ENCODE peak calls at places on chromosomes 3 and 15, in six cellular contexts. R is IMR-90, D is neuronal stem cell, Q is H9, T is H1, O is mesenchymal stem cell. G is an unnamed sample.

GRCh38 chr3:123414958-123415792 is 33.7 kb downstream of the ADCY5 start:
- DNase-seq in R (no peak), D (no peak), Q (no peak), T (no peak), O (no peak), G (no peak)

GRCh38 chr3:94811836-94812235 is 749.0 kb downstream of the NSUN3 start:
- DNase-seq in R (no peak), D (no peak), Q (no peak), T (no peak), O (no peak), G (no peak)

GRCh38 chr3:53286727-53287412 is 31.0 kb upstream of the TKT start:
- DNase-seq in R (peak), D (no peak), Q (peak), T (no peak), O (peak), G (peak)

GRCh38 chr3:71784201-71784913 is 591 bp downstream of the PROK2 start:
- DNase-seq in R (no peak), D (peak), Q (no peak), T (no peak), O (no peak), G (no peak)

GRCh38 chr15:88656760-88657221 is 18.0 kb downstream of the ISG20 start:
- DNase-seq in R (no peak), D (no peak), Q (no peak), T (no peak), O (no peak), G (no peak)

GRCh38 chr15:87877114-87877810 is 379.3 kb downstream of the NTRK3 start:
- DNase-seq in R (peak), D (no peak), Q (no peak), T (no peak), O (peak), G (peak)

GRCh38 chr3:171351676-171352075 is 108.5 kb downstream of the TNIK start:
- DNase-seq in R (peak), D (no peak), Q (no peak), T (no peak), O (peak), G (no peak)

GRCh38 chr15:70880781-70881180 is 11.5 kb downstream of the THAP10 start:
- DNase-seq in R (peak), D (no peak), Q (no peak), T (no peak), O (no peak), G (no peak)

GRCh38 chr3:53223541-53223966 is 32.3 kb downstream of the TKT start:
- DNase-seq in R (no peak), D (no peak), Q (no peak), T (no peak), O (no peak), G (no peak)

GRCh38 chr3:102032491-102033383 is 183.4 kb downstream of the NFKBIZ start:
- DNase-seq in R (no peak), D (no peak), Q (no peak), T (no peak), O (no peak), G (no peak)

GRCh38 chr15:34246276-34247010 is 21.6 kb downstream of the EMC4 start:
- DNase-seq in R (peak), D (no peak), Q (no peak), T (no peak), O (no peak), G (no peak)

GRCh38 chr3:154956815-154957214 is 123.3 kb upstream of the MME start:
- DNase-seq in R (no peak), D (no peak), Q (no peak), T (no peak), O (no peak), G (no peak)

GRCh38 chr15:30991301-30992072 is at the start of gene MTMR10:
- DNase-seq in R (peak), D (peak), Q (peak), T (peak), O (peak), G (peak)

GRCh38 chr3:168398371-168399030 is 302.8 kb upstream of the GOLIM4 start:
- DNase-seq in R (peak), D (no peak), Q (no peak), T (no peak), O (peak), G (no peak)

GRCh38 chr15:90209591-90209990 is 8.5 kb downstream of the SEMA4B start:
- DNase-seq in R (no peak), D (no peak), Q (no peak), T (no peak), O (no peak), G (no peak)

GRCh38 chr15:74531144-74531811 is 9.7 kb upstream of the ARID3B start:
- DNase-seq in R (peak), D (no peak), Q (peak), T (no peak), O (peak), G (peak)

GRCh38 chr3:174100744-174101143 is 703.2 kb downstream of the NLGN1 start:
- DNase-seq in R (peak), D (no peak), Q (no peak), T (no peak), O (no peak), G (no peak)

GRCh38 chr15:56369234-56369633 is 4.0 kb downstream of the TEX9 start:
- DNase-seq in R (no peak), D (no peak), Q (no peak), T (no peak), O (no peak), G (no peak)

GRCh38 chr15:33086500-33087141 is 107.9 kb downstream of the FMN1 start:
- DNase-seq in R (peak), D (no peak), Q (no peak), T (no peak), O (peak), G (peak)

GRCh38 chr3:244041-244440 is 47.5 kb downstream of the CHL1 start:
- DNase-seq in R (peak), D (no peak), Q (no peak), T (no peak), O (no peak), G (no peak)

GRCh38 chr15:51621917-51622268 is 678 bp downstream of the DMXL2 start:
- DNase-seq in R (peak), D (peak), Q (peak), T (no peak), O (peak), G (peak)

GRCh38 chr15:90075420-90076289 is 26.6 kb downstream of the IDH2 start:
- DNase-seq in R (no peak), D (no peak), Q (peak), T (no peak), O (no peak), G (peak)

GRCh38 chr15:64216722-64217428 is 54.1 kb upstream of the PPIB start:
- DNase-seq in R (no peak), D (no peak), Q (no peak), T (no peak), O (no peak), G (no peak)

GRCh38 chr15:53833134-53833624 is 73.7 kb upstream of the WDR72 start:
- DNase-seq in R (peak), D (no peak), Q (no peak), T (no peak), O (no peak), G (peak)

GRCh38 chr3:46228259-46229222 is 13.7 kb upstream of the CCR3 start:
- DNase-seq in R (peak), D (no peak), Q (no peak), T (no peak), O (peak), G (no peak)

GRCh38 chr15:80161473-80162016 is 8.7 kb downstream of the FAH start:
- DNase-seq in R (no peak), D (no peak), Q (no peak), T (no peak), O (no peak), G (no peak)

GRCh38 chr15:88113909-88114308 is 142.6 kb downstream of the NTRK3 start:
- DNase-seq in R (no peak), D (no peak), Q (no peak), T (no peak), O (no peak), G (no peak)

GRCh38 chr3:171387047-171387446 is 73.2 kb downstream of the TNIK start:
- DNase-seq in R (no peak), D (no peak), Q (no peak), T (no peak), O (no peak), G (no peak)

GRCh38 chr3:55203006-55203405 is 275.1 kb upstream of the LRTM1 start:
- DNase-seq in R (peak), D (no peak), Q (no peak), T (no peak), O (peak), G (peak)

GRCh38 chr3:73498764-73499622 is 125.7 kb downstream of the PDZRN3 start:
- DNase-seq in R (peak), D (no peak), Q (no peak), T (no peak), O (no peak), G (no peak)

GRCh38 chr3:25262322-25262721 is 165.7 kb upstream of the RARB start:
- DNase-seq in R (no peak), D (no peak), Q (no peak), T (no peak), O (no peak), G (no peak)

GRCh38 chr3:78604328-78604727 is 1163.5 kb downstream of the ROBO1 start:
- DNase-seq in R (peak), D (no peak), Q (no peak), T (no peak), O (peak), G (no peak)

GRCh38 chr3:112497897-112498548 is 1.2 kb downstream of the BTLA start:
- DNase-seq in R (no peak), D (no peak), Q (no peak), T (no peak), O (no peak), G (no peak)

GRCh38 chr3:112499328-112499727 is at the start of gene BTLA:
- DNase-seq in R (no peak), D (no peak), Q (no peak), T (no peak), O (no peak), G (no peak)

GRCh38 chr3:112500621-112501020 is 1.3 kb upstream of the BTLA start:
- DNase-seq in R (no peak), D (peak), Q (no peak), T (no peak), O (no peak), G (no peak)

GRCh38 chr3:112496368-112497067 is 2.8 kb downstream of the BTLA start:
- DNase-seq in R (no peak), D (no peak), Q (no peak), T (no peak), O (no peak), G (no peak)

GRCh38 chr3:112498916-112499315 is 356 bp downstream of the BTLA start:
- DNase-seq in R (no peak), D (no peak), Q (no peak), T (no peak), O (no peak), G (no peak)
- H2BK15ac ChIP-seq in R (no peak), D (no peak), Q (no peak), T (no peak), O (no peak), G (no peak)

GRCh38 chr3:29313981-29314726 is 33.3 kb downstream of the RBMS3 start:
- DNase-seq in R (no peak), D (no peak), Q (no peak), T (no peak), O (no peak), G (no peak)

GRCh38 chr3:29307229-29307796 is 26.4 kb downstream of the RBMS3 start:
- DNase-seq in R (peak), D (no peak), Q (no peak), T (no peak), O (peak), G (no peak)

GRCh38 chr3:29313074-29313473 is 32.2 kb downstream of the RBMS3 start:
- DNase-seq in R (peak), D (no peak), Q (no peak), T (no peak), O (no peak), G (no peak)

GRCh38 chr3:29311805-29312204 is 30.9 kb downstream of the RBMS3 start:
- DNase-seq in R (no peak), D (no peak), Q (no peak), T (no peak), O (peak), G (no peak)

GRCh38 chr3:29310865-29311264 is 30.0 kb downstream of the RBMS3 start:
- DNase-seq in R (no peak), D (no peak), Q (no peak), T (no peak), O (no peak), G (no peak)
- H2BK15ac ChIP-seq in R (no peak), D (no peak), Q (no peak), T (no peak), O (no peak), G (no peak)

GRCh38 chr15:68424754-68425390 is 7.1 kb downstream of the ITGA11 start:
- DNase-seq in R (peak), D (no peak), Q (no peak), T (no peak), O (peak), G (no peak)
- H2BK15ac ChIP-seq in R (no peak), D (no peak), Q (no peak), T (no peak), O (no peak), G (no peak)

GRCh38 chr15:49303003-49303402 is 120.0 kb upstream of the FGF7 start:
- DNase-seq in R (no peak), D (no peak), Q (no peak), T (no peak), O (no peak), G (no peak)
- H2BK15ac ChIP-seq in R (no peak), D (no peak), Q (no peak), T (no peak), O (no peak), G (no peak)

DNA sequence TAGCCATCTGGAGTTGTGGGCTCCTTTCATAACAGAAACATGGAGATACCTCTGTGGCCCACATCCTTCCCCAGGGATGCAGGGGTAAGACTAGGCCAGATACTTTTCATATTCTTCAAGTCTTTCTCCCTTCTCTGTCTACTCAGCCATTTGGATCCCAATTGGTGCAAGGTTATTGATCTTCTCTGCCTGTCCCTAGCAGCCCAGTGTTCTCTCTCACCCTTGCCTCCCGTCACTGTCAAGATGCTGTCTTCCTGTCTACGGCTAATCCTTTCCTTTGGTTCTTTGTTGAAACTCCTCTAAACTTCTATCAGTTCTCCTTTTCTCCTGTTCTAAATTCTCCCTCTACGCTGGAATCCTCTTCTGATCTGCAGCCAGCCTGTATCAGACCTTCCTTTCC is 51.3 kb downstream of the SENP2 start:
- DNase-seq in R (no peak), D (no peak), Q (no peak), T (no peak), O (no peak), G (no peak)
- H2BK15ac ChIP-seq in R (no peak), D (no peak), Q (no peak), T (no peak), O (no peak), G (no peak)

GRCh38 chr3:143016321-143016972 is 15.1 kb downstream of the U2SURP start:
- DNase-seq in R (no peak), D (no peak), Q (no peak), T (no peak), O (peak), G (peak)

GRCh38 chr3:143010024-143010423 is 8.7 kb downstream of the U2SURP start:
- DNase-seq in R (peak), D (no peak), Q (no peak), T (no peak), O (no peak), G (no peak)

GRCh38 chr3:143011705-143012104 is 10.3 kb downstream of the U2SURP start:
- DNase-seq in R (no peak), D (no peak), Q (no peak), T (no peak), O (no peak), G (no peak)

DNA sequence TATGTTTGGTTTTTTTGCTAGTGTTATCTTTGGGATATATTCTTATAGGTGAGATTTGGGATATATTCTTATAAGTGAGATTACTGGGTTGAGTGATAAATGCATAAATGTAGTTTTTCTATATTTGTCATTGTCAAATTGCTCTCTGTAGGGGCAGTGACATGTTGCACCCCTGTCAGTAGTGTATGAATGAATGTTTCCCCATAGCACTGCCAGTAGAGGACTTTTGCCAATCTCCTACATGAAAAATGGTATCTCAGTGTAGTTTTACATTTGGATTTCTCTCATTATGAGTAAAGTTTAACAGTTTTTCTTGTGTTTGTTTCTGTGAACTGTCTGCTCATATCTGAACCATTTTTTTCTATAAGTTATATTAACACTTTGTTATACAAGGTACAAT is 13.6 kb downstream of the U2SURP start:
- DNase-seq in R (no peak), D (no peak), Q (no peak), T (no peak), O (no peak), G (no peak)
- H2BK15ac ChIP-seq in R (no peak), D (no peak), Q (no peak), T (no peak), O (no peak), G (no peak)

GRCh38 chr15:101266034-101266433 is 11.3 kb downstream of the SELENOS start:
- DNase-seq in R (peak), D (no peak), Q (no peak), T (no peak), O (no peak), G (no peak)

GRCh38 chr15:101264911-101265641 is 12.2 kb downstream of the SELENOS start:
- DNase-seq in R (no peak), D (no peak), Q (no peak), T (no peak), O (no peak), G (no peak)

GRCh38 chr15:101264011-101264410 is 12.2 kb upstream of the CHSY1 start:
- DNase-seq in R (peak), D (no peak), Q (no peak), T (no peak), O (peak), G (no peak)

GRCh38 chr15:101258238-101259144 is 6.6 kb upstream of the CHSY1 start:
- DNase-seq in R (peak), D (no peak), Q (no peak), T (no peak), O (peak), G (peak)

DNA sequence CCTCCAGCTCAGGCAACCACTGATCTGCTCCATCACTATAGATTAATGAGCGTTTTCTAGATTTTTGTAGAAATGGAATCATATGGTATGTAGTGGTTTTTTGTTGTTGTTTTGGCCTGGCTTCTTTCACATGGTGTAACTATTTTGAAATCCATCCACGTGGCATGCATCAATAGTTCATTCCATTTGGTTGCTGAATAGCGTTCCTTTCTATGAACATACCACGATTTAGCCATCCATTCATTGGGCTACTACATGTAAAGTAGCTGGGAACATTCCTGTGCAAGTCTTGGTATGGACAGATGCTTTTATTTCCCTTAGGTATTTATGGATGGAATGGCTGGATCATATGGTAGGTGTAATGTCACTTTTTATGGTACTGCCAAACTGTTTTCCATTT is 10.7 kb upstream of the CHSY1 start:
- DNase-seq in R (no peak), D (no peak), Q (no peak), T (no peak), O (no peak), G (no peak)
- H2BK15ac ChIP-seq in R (no peak), D (no peak), Q (no peak), T (no peak), O (no peak), G (no peak)

GRCh38 chr15:55016225-55016624 is 180.5 kb downstream of the RSL24D1 start:
- DNase-seq in R (no peak), D (no peak), Q (no peak), T (no peak), O (no peak), G (peak)
- H2BK15ac ChIP-seq in R (no peak), D (no peak), Q (no peak), T (no peak), O (no peak), G (no peak)

GRCh38 chr3:146511402-146512134 is 32.8 kb downstream of the PLSCR1 start:
- DNase-seq in R (no peak), D (no peak), Q (no peak), T (no peak), O (peak), G (peak)
- H2BK15ac ChIP-seq in R (no peak), D (no peak), Q (no peak), T (no peak), O (no peak), G (no peak)